ENCODE peak calls at places on chromosomes 16 and 17, in seven cellular contexts. G is Calu3, A is coronary artery, V is psoas muscle, I is K562, J is upper lobe of right lung, D is thoracic aorta. O is an unnamed sample.

GRCh38 chr17:44353656-44354331 is 8.7 kb downstream of the GRN start:
- DNase-seq in V (no peak), D (no peak), G (peak), J (peak), I (no peak), A (no peak), O (no peak)

GRCh38 chr17:885971-886571 is 93.5 kb downstream of the NXN start:
- DNase-seq in D (no peak), A (no peak), I (no peak), J (no peak), V (peak), G (no peak), O (no peak)

GRCh38 chr17:3815122-3815521 is 14.1 kb upstream of the ITGAE start:
- DNase-seq in G (no peak), V (no peak), A (no peak), I (no peak), D (no peak), J (no peak), O (no peak)

GRCh38 chr17:27569257-27569722 is 61.7 kb upstream of the LGALS9 start:
- DNase-seq in I (peak), A (no peak), J (no peak), G (peak), V (peak), D (no peak), O (no peak)

GRCh38 chr17:66165537-66166123 is 26.3 kb downstream of the CEP112 start:
- DNase-seq in J (no peak), G (peak), A (no peak), V (no peak), D (no peak), I (peak), O (no peak)

GRCh38 chr17:72518810-72519597 is 398.2 kb downstream of the SOX9 start:
- DNase-seq in I (no peak), G (peak), A (no peak), V (no peak), D (no peak), J (peak), O (no peak)

GRCh38 chr16:88566158-88566557 is 4.0 kb upstream of the ZC3H18 start:
- DNase-seq in J (no peak), G (peak), D (no peak), A (no peak), I (peak), V (no peak), O (no peak)

GRCh38 chr17:156094-156621 is 18.8 kb downstream of the SCGB1C2 start:
- DNase-seq in A (no peak), V (peak), D (no peak), G (no peak), J (no peak), I (no peak), O (no peak)

GRCh38 chr17:76265624-76266243 is 586 bp downstream of the UBALD2 start:
- DNase-seq in A (peak), D (no peak), G (peak), J (peak), I (peak), V (peak), O (no peak)

GRCh38 chr17:63751806-63752205 is 10.2 kb upstream of the STRADA start:
- DNase-seq in D (no peak), I (no peak), J (no peak), A (no peak), V (no peak), G (no peak), O (no peak)

GRCh38 chr16:81707411-81708321 is 71.4 kb upstream of the PLCG2 start:
- DNase-seq in V (no peak), A (no peak), I (no peak), G (peak), J (peak), D (no peak), O (no peak)

GRCh38 chr16:81642107-81642436 is 137.0 kb upstream of the PLCG2 start:
- DNase-seq in A (no peak), G (no peak), I (no peak), V (no peak), J (no peak), D (no peak), O (no peak)

GRCh38 chr17:53655591-53655990 is 167.1 kb upstream of the KIF2B start:
- DNase-seq in I (no peak), A (no peak), D (no peak), V (no peak), G (no peak), J (no peak), O (no peak)

GRCh38 chr17:49513616-49514373 is 18.7 kb downstream of the NGFR start:
- DNase-seq in J (peak), I (no peak), A (no peak), G (no peak), V (no peak), D (no peak), O (no peak)

GRCh38 chr17:77746901-77747620 is 211.4 kb upstream of the TNRC6C start:
- DNase-seq in A (no peak), G (no peak), I (no peak), D (no peak), V (no peak), J (peak), O (no peak)

GRCh38 chr16:2811703-2812471 is 5.2 kb upstream of the PRSS21 start:
- DNase-seq in J (peak), A (no peak), G (no peak), V (no peak), D (no peak), I (peak), O (no peak)

DNA sequence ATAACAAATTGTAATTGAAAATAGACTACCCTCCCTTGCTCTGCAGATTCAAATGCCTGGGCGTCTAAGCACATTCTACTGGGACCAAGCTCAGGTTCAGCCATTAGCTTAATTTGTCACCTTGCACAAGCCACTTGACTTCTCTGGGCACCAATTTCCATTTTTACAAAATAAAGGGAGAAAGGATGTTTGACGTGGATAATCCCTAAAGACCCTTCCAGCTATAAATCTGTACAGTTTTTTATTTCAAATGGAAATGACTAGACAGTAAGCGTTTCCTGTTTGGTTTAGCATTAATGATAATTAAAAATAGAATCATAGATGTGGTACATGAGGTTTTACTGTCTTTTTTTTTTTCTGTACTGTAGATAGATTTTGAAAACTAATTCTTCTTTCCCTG is 1329.4 kb upstream of the CDH8 start:
- DNase-seq in V (no peak), I (no peak), J (no peak), A (no peak), D (no peak), G (no peak), O (no peak)
- TF ChIP-seq CTCF in V (no peak), I (no peak), J (no peak), A (no peak), D (no peak), G (no peak), O (no peak)

GRCh38 chr17:48107137-48108055 is at the start of gene SNX11:
- DNase-seq in A (peak), D (peak), I (peak), G (peak), J (peak), V (peak), O (peak)
- TF ChIP-seq CTCF in A (no peak), D (no peak), I (peak), G (no peak), J (no peak), V (no peak), O (no peak)

DNA sequence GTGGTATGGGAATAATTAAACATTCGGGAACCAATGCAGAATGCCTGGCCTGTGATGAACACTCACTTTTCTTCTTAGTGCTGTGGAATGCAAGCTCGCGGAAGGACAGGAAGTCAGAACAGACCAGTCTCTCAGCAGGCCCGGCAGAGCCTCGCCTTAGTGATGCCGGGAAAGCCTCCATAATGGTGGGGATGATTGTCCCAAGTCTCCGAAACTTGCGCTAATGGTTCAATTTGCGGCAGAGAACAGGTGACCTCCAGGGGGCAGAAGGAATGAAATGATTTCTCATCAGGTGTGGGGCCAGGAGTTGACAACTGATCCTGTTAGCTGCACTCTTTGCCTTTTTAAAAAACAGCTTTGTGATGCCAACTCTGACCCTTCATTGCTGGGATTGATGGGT is 170.6 kb downstream of the GSG1L start:
- DNase-seq in J (no peak), D (no peak), V (no peak), A (no peak), G (no peak), I (peak), O (no peak)
- TF ChIP-seq CTCF in J (no peak), D (no peak), V (no peak), A (no peak), G (no peak), I (peak), O (no peak)

DNA sequence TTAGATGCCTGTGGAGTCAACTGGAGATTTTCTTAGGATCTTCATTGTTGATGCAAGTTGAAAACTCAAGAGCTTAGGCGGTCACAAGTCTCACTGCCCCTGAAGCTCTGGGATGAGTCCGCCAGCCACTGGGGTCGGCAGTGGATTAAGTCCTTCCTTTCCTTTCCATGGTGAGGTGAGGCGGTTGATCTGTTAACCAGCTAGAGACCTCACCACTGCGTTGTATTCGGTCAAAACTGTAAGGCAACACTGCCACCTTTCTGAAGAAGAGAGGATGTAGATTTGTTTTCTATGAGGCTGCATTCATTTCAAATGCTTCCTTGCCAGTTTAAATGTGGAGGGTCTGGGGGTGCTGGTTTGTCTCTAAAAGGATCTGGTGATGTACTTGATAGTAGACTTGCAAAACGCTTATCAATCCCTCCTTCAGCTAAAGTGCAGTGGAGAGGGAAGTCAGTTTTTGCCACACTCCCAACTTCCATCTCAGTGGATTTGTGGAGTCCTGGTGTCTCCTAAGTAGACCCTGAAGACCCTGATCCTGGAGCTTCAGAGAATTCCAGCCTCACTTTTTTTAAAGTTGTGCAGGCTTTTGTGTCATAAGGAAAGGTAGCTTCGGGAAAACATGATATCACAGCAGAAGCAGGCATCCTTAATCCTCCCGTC is 1.7 kb downstream of the MYOCD start:
- DNase-seq in V (no peak), J (no peak), D (no peak), I (peak), G (peak), A (no peak), O (no peak)
- TF ChIP-seq CTCF in V (peak), J (peak), D (peak), I (peak), G (no peak), A (peak), O (no peak)

DNA sequence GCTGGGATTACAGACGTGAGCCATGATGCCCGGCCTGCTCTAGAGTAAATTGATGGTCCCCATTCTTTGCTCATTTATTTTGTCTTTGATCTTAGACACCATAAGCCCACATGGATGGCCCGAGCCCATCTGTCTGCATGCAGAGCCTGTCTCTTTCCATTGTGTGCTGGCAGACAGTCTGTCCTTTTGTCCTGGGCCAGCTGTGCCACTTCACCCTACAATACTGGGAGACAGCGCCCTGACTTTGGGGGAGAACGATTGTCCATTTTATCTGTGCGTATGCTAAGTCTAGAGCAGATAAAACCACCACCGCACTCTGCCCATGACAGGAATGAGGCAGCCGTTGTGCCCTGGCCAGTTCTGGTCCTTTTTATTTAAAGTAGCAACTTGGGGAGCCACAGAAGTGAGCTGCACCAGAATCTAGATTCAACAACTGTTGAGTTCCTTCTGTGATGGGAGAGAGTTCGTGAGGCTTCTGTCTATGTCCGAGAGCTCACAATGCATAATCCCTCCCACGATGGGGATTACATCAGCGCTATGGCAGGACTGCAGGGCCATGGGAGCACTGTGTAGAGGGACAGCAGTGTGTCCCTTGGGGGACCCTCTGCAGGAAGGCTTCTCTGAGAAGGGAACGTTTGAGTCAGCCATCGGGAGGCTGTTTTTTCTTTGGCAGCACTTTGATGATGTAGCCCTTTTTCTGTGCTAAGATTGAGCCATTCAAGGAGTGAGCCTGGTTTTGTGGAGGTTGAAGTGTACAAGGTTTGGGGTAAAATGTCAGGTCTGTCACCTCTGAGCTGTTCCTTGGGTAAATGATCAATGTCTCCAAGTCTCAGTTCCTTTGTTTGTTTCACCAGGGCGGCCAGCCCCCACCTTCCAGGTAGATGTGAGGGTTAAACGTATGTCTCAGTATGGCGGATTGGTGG is 13.0 kb downstream of the SNX29 start:
- DNase-seq in V (no peak), G (no peak), D (no peak), J (no peak), I (peak), A (no peak), O (no peak)
- TF ChIP-seq CTCF in V (no peak), G (no peak), D (no peak), J (no peak), I (no peak), A (no peak), O (no peak)

GRCh38 chr17:61462734-61463067 is 10.5 kb downstream of the TBX4 start:
- DNase-seq in I (no peak), V (no peak), G (no peak), D (no peak), J (no peak), A (no peak), O (no peak)

GRCh38 chr17:61461586-61461966 is 9.4 kb downstream of the TBX4 start:
- DNase-seq in I (no peak), D (no peak), J (no peak), A (no peak), V (no peak), G (no peak), O (no peak)

GRCh38 chr17:61461967-61462733 is 9.9 kb downstream of the TBX4 start:
- DNase-seq in D (no peak), J (no peak), I (peak), A (no peak), V (no peak), G (no peak), O (no peak)

GRCh38 chr17:61464121-61464905 is 12.1 kb downstream of the TBX4 start:
- DNase-seq in A (no peak), V (no peak), G (no peak), I (no peak), D (no peak), J (peak), O (no peak)

DNA sequence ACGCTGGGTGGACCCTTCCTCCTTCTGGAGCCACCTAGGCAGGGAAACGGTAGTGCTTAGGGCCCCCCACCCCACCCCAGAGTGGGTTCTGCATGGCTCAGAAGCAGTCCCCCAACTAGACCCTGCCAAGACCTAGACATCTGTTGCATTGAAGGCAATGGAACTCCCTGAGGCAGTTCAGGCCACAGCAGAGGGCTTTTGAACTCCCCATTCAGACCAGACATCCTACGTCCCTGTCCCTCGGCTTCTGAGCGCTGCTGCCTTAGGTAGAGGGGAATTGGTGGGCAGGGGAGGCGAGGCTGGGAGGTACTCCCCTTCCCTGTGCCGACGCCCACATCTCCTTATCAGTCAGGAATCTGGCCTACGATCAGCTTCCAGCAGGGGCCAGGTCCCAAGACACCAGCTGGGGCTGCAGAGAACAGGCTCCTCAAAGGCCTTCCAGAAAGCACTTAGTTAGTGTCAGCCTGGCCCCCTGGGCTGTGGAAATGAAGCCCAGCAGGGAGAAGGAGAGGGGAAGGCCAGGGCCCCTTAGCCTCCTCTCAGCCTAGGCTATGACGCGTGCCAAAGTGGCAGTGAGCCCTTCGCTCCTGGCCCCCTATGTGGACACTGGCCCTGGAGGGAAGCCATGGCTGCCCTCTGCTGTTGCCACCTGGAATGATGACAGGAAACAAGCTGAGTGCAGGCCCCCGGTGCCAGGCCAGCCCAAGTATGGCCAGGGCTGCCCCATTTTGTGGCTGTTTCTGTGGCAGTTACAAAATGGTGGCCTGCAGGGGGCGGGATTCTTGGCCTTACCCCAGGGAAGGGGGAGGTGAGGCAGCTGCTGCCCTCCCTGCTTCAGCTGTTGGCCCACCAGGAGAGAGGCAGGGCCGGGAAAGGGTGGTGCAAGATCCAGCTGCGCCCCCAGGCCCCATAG is 11.1 kb downstream of the TBX4 start:
- DNase-seq in G (no peak), J (peak), D (no peak), A (no peak), I (peak), V (peak), O (no peak)
- TF ChIP-seq CTCF in G (no peak), J (peak), D (no peak), A (no peak), I (peak), V (no peak), O (no peak)

GRCh38 chr17:35597604-35598003 is 10.5 kb downstream of the AP2B1 start:
- DNase-seq in G (no peak), V (no peak), D (no peak), J (no peak), I (no peak), A (no peak), O (no peak)
- TF ChIP-seq CTCF in G (no peak), V (no peak), D (no peak), J (no peak), I (no peak), A (no peak), O (no peak)

GRCh38 chr16:87054856-87055255 is 262.3 kb downstream of the C16orf95 start:
- DNase-seq in J (no peak), I (no peak), G (no peak), V (no peak), A (no peak), D (no peak), O (no peak)

GRCh38 chr16:87052506-87052905 is 264.7 kb downstream of the C16orf95 start:
- DNase-seq in D (no peak), J (no peak), G (no peak), V (no peak), I (peak), A (no peak), O (no peak)

GRCh38 chr16:87051526-87052320 is 265.5 kb downstream of the C16orf95 start:
- DNase-seq in D (no peak), J (no peak), G (no peak), A (no peak), I (no peak), V (no peak), O (no peak)

GRCh38 chr16:87054154-87054553 is 263.0 kb downstream of the C16orf95 start:
- DNase-seq in J (no peak), I (no peak), G (no peak), D (no peak), V (no peak), A (no peak), O (no peak)

GRCh38 chr16:87053016-87053982 is 263.9 kb downstream of the C16orf95 start:
- DNase-seq in J (no peak), V (no peak), D (no peak), I (peak), G (no peak), A (no peak), O (no peak)
- TF ChIP-seq CTCF in J (no peak), V (no peak), D (no peak), I (peak), G (no peak), A (no peak), O (no peak)